ENCODE peak calls at places on chromosomes 7 and 10, in nine cellular contexts. One of them, this sample, is unnamed.

GRCh38 chr7:39386718-39387117 is 179.5 kb upstream of the YAE1 start:
- DNase-seq in endodermal cell: peak
- DNase-seq in left lobe of liver: no peak
- DNase-seq in gastrocnemius medialis: no peak
- DNase-seq in stimulated activated CD4-positive, alpha-beta T cell treated with anti-CD3 and anti-CD28 coated beads, Interleukin-1b, Interleukin-23, amount 100 ng/mL, for 24 hours: no peak
- DNase-seq in endothelial cell: no peak
- DNase-seq in GM12865: no peak
- DNase-seq in NCI-H1436 treated with DMSO at 0.1 percent for 48 hours: no peak
- DNase-seq in left colon: no peak
- DNase-seq in this sample: no peak

GRCh38 chr10:96333091-96333490 is 25.7 kb downstream of the OPALIN start:
- DNase-seq in endodermal cell: no peak
- DNase-seq in left lobe of liver: no peak
- DNase-seq in gastrocnemius medialis: no peak
- DNase-seq in stimulated activated CD4-positive, alpha-beta T cell treated with anti-CD3 and anti-CD28 coated beads, Interleukin-1b, Interleukin-23, amount 100 ng/mL, for 24 hours: no peak
- DNase-seq in endothelial cell: no peak
- DNase-seq in GM12865: no peak
- DNase-seq in NCI-H1436 treated with DMSO at 0.1 percent for 48 hours: no peak
- DNase-seq in left colon: no peak
- DNase-seq in this sample: no peak

GRCh38 chr7:96303105-96303685 is 18.7 kb downstream of the SLC25A13 start:
- DNase-seq in endodermal cell: peak
- DNase-seq in left lobe of liver: peak
- DNase-seq in gastrocnemius medialis: no peak
- DNase-seq in stimulated activated CD4-positive, alpha-beta T cell treated with anti-CD3 and anti-CD28 coated beads, Interleukin-1b, Interleukin-23, amount 100 ng/mL, for 24 hours: no peak
- DNase-seq in endothelial cell: no peak
- DNase-seq in GM12865: no peak
- DNase-seq in NCI-H1436 treated with DMSO at 0.1 percent for 48 hours: no peak
- DNase-seq in left colon: peak
- DNase-seq in this sample: no peak

GRCh38 chr10:29980084-29980483 is 79.3 kb downstream of the JCAD start:
- DNase-seq in endodermal cell: no peak
- DNase-seq in left lobe of liver: no peak
- DNase-seq in gastrocnemius medialis: no peak
- DNase-seq in stimulated activated CD4-positive, alpha-beta T cell treated with anti-CD3 and anti-CD28 coated beads, Interleukin-1b, Interleukin-23, amount 100 ng/mL, for 24 hours: no peak
- DNase-seq in endothelial cell: no peak
- DNase-seq in GM12865: no peak
- DNase-seq in NCI-H1436 treated with DMSO at 0.1 percent for 48 hours: no peak
- DNase-seq in left colon: no peak
- DNase-seq in this sample: no peak

GRCh38 chr10:3848768-3849643 is 64.0 kb upstream of the KLF6 start:
- DNase-seq in endodermal cell: no peak
- DNase-seq in left lobe of liver: no peak
- DNase-seq in gastrocnemius medialis: no peak
- DNase-seq in stimulated activated CD4-positive, alpha-beta T cell treated with anti-CD3 and anti-CD28 coated beads, Interleukin-1b, Interleukin-23, amount 100 ng/mL, for 24 hours: no peak
- DNase-seq in endothelial cell: no peak
- DNase-seq in GM12865: no peak
- DNase-seq in NCI-H1436 treated with DMSO at 0.1 percent for 48 hours: no peak
- DNase-seq in left colon: no peak
- DNase-seq in this sample: no peak

GRCh38 chr10:24255907-24256306 is 47.0 kb downstream of the KIAA1217 start:
- DNase-seq in endodermal cell: no peak
- DNase-seq in left lobe of liver: no peak
- DNase-seq in gastrocnemius medialis: peak
- DNase-seq in stimulated activated CD4-positive, alpha-beta T cell treated with anti-CD3 and anti-CD28 coated beads, Interleukin-1b, Interleukin-23, amount 100 ng/mL, for 24 hours: no peak
- DNase-seq in endothelial cell: no peak
- DNase-seq in GM12865: no peak
- DNase-seq in NCI-H1436 treated with DMSO at 0.1 percent for 48 hours: no peak
- DNase-seq in left colon: no peak
- DNase-seq in this sample: no peak

GRCh38 chr7:130966246-130967009 is 232.4 kb upstream of the KLF14 start:
- DNase-seq in endodermal cell: no peak
- DNase-seq in left lobe of liver: no peak
- DNase-seq in gastrocnemius medialis: no peak
- DNase-seq in stimulated activated CD4-positive, alpha-beta T cell treated with anti-CD3 and anti-CD28 coated beads, Interleukin-1b, Interleukin-23, amount 100 ng/mL, for 24 hours: no peak
- DNase-seq in endothelial cell: no peak
- DNase-seq in GM12865: peak
- DNase-seq in NCI-H1436 treated with DMSO at 0.1 percent for 48 hours: no peak
- DNase-seq in left colon: no peak
- DNase-seq in this sample: no peak

GRCh38 chr7:129492406-129492805 is 9.9 kb upstream of the SMKR1 start:
- DNase-seq in endodermal cell: no peak
- DNase-seq in left lobe of liver: no peak
- DNase-seq in gastrocnemius medialis: no peak
- DNase-seq in stimulated activated CD4-positive, alpha-beta T cell treated with anti-CD3 and anti-CD28 coated beads, Interleukin-1b, Interleukin-23, amount 100 ng/mL, for 24 hours: no peak
- DNase-seq in endothelial cell: no peak
- DNase-seq in GM12865: no peak
- DNase-seq in NCI-H1436 treated with DMSO at 0.1 percent for 48 hours: no peak
- DNase-seq in left colon: no peak
- DNase-seq in this sample: no peak

GRCh38 chr7:150351587-150352194 is 10.3 kb upstream of the RARRES2 start:
- DNase-seq in endodermal cell: no peak
- DNase-seq in left lobe of liver: no peak
- DNase-seq in gastrocnemius medialis: no peak
- DNase-seq in stimulated activated CD4-positive, alpha-beta T cell treated with anti-CD3 and anti-CD28 coated beads, Interleukin-1b, Interleukin-23, amount 100 ng/mL, for 24 hours: no peak
- DNase-seq in endothelial cell: no peak
- DNase-seq in GM12865: no peak
- DNase-seq in NCI-H1436 treated with DMSO at 0.1 percent for 48 hours: no peak
- DNase-seq in left colon: no peak
- DNase-seq in this sample: no peak

GRCh38 chr10:86139066-86139657 is 227.4 kb downstream of the GRID1 start:
- DNase-seq in endodermal cell: peak
- DNase-seq in left lobe of liver: no peak
- DNase-seq in gastrocnemius medialis: no peak
- DNase-seq in stimulated activated CD4-positive, alpha-beta T cell treated with anti-CD3 and anti-CD28 coated beads, Interleukin-1b, Interleukin-23, amount 100 ng/mL, for 24 hours: no peak
- DNase-seq in endothelial cell: peak
- DNase-seq in GM12865: peak
- DNase-seq in NCI-H1436 treated with DMSO at 0.1 percent for 48 hours: no peak
- DNase-seq in left colon: peak
- DNase-seq in this sample: peak

GRCh38 chr7:40810274-40810673 is 675.5 kb downstream of the SUGCT start:
- DNase-seq in endodermal cell: no peak
- DNase-seq in left lobe of liver: no peak
- DNase-seq in gastrocnemius medialis: no peak
- DNase-seq in stimulated activated CD4-positive, alpha-beta T cell treated with anti-CD3 and anti-CD28 coated beads, Interleukin-1b, Interleukin-23, amount 100 ng/mL, for 24 hours: no peak
- DNase-seq in endothelial cell: no peak
- DNase-seq in GM12865: no peak
- DNase-seq in NCI-H1436 treated with DMSO at 0.1 percent for 48 hours: no peak
- DNase-seq in left colon: no peak
- DNase-seq in this sample: no peak

GRCh38 chr7:77800158-77800557 is 1.6 kb downstream of the PHTF2 start:
- DNase-seq in endodermal cell: no peak
- DNase-seq in left lobe of liver: no peak
- DNase-seq in gastrocnemius medialis: no peak
- DNase-seq in stimulated activated CD4-positive, alpha-beta T cell treated with anti-CD3 and anti-CD28 coated beads, Interleukin-1b, Interleukin-23, amount 100 ng/mL, for 24 hours: no peak
- DNase-seq in endothelial cell: no peak
- DNase-seq in GM12865: peak
- DNase-seq in NCI-H1436 treated with DMSO at 0.1 percent for 48 hours: no peak
- DNase-seq in left colon: no peak
- DNase-seq in this sample: no peak

GRCh38 chr7:71220210-71220695 is 88.3 kb downstream of the GALNT17 start:
- DNase-seq in endodermal cell: peak
- DNase-seq in left lobe of liver: no peak
- DNase-seq in gastrocnemius medialis: no peak
- DNase-seq in stimulated activated CD4-positive, alpha-beta T cell treated with anti-CD3 and anti-CD28 coated beads, Interleukin-1b, Interleukin-23, amount 100 ng/mL, for 24 hours: no peak
- DNase-seq in endothelial cell: no peak
- DNase-seq in GM12865: no peak
- DNase-seq in NCI-H1436 treated with DMSO at 0.1 percent for 48 hours: no peak
- DNase-seq in left colon: no peak
- DNase-seq in this sample: no peak

GRCh38 chr7:69403169-69403568 is 195.1 kb upstream of the AUTS2 start:
- DNase-seq in endodermal cell: peak
- DNase-seq in left lobe of liver: no peak
- DNase-seq in gastrocnemius medialis: no peak
- DNase-seq in stimulated activated CD4-positive, alpha-beta T cell treated with anti-CD3 and anti-CD28 coated beads, Interleukin-1b, Interleukin-23, amount 100 ng/mL, for 24 hours: no peak
- DNase-seq in endothelial cell: peak
- DNase-seq in GM12865: peak
- DNase-seq in NCI-H1436 treated with DMSO at 0.1 percent for 48 hours: no peak
- DNase-seq in left colon: no peak
- DNase-seq in this sample: no peak

GRCh38 chr7:32501522-32501921 is 6.2 kb downstream of the AVL9 start:
- DNase-seq in endodermal cell: no peak
- DNase-seq in left lobe of liver: no peak
- DNase-seq in gastrocnemius medialis: no peak
- DNase-seq in stimulated activated CD4-positive, alpha-beta T cell treated with anti-CD3 and anti-CD28 coated beads, Interleukin-1b, Interleukin-23, amount 100 ng/mL, for 24 hours: no peak
- DNase-seq in endothelial cell: no peak
- DNase-seq in GM12865: no peak
- DNase-seq in NCI-H1436 treated with DMSO at 0.1 percent for 48 hours: no peak
- DNase-seq in left colon: no peak
- DNase-seq in this sample: no peak

GRCh38 chr10:80529604-80530003 is 8.1 kb upstream of the SH2D4B start:
- DNase-seq in endodermal cell: no peak
- DNase-seq in left lobe of liver: no peak
- DNase-seq in gastrocnemius medialis: no peak
- DNase-seq in stimulated activated CD4-positive, alpha-beta T cell treated with anti-CD3 and anti-CD28 coated beads, Interleukin-1b, Interleukin-23, amount 100 ng/mL, for 24 hours: no peak
- DNase-seq in endothelial cell: no peak
- DNase-seq in GM12865: no peak
- DNase-seq in NCI-H1436 treated with DMSO at 0.1 percent for 48 hours: no peak
- DNase-seq in left colon: no peak
- DNase-seq in this sample: no peak

GRCh38 chr10:17250736-17251135 is 22.7 kb downstream of the VIM start:
- DNase-seq in endodermal cell: no peak
- DNase-seq in left lobe of liver: no peak
- DNase-seq in gastrocnemius medialis: no peak
- DNase-seq in stimulated activated CD4-positive, alpha-beta T cell treated with anti-CD3 and anti-CD28 coated beads, Interleukin-1b, Interleukin-23, amount 100 ng/mL, for 24 hours: no peak
- DNase-seq in endothelial cell: no peak
- DNase-seq in GM12865: peak
- DNase-seq in NCI-H1436 treated with DMSO at 0.1 percent for 48 hours: no peak
- DNase-seq in left colon: no peak
- DNase-seq in this sample: no peak

GRCh38 chr7:116259156-116259555 is 48.8 kb downstream of the TES start:
- DNase-seq in endodermal cell: no peak
- DNase-seq in left lobe of liver: no peak
- DNase-seq in gastrocnemius medialis: no peak
- DNase-seq in stimulated activated CD4-positive, alpha-beta T cell treated with anti-CD3 and anti-CD28 coated beads, Interleukin-1b, Interleukin-23, amount 100 ng/mL, for 24 hours: no peak
- DNase-seq in endothelial cell: no peak
- DNase-seq in GM12865: no peak
- DNase-seq in NCI-H1436 treated with DMSO at 0.1 percent for 48 hours: no peak
- DNase-seq in left colon: no peak
- DNase-seq in this sample: no peak

GRCh38 chr7:74029991-74030415 is 2.0 kb downstream of the ELN start:
- DNase-seq in endodermal cell: no peak
- DNase-seq in left lobe of liver: no peak
- DNase-seq in gastrocnemius medialis: no peak
- DNase-seq in stimulated activated CD4-positive, alpha-beta T cell treated with anti-CD3 and anti-CD28 coated beads, Interleukin-1b, Interleukin-23, amount 100 ng/mL, for 24 hours: no peak
- DNase-seq in endothelial cell: no peak
- DNase-seq in GM12865: no peak
- DNase-seq in NCI-H1436 treated with DMSO at 0.1 percent for 48 hours: no peak
- DNase-seq in left colon: no peak
- DNase-seq in this sample: no peak

GRCh38 chr7:141221007-141221612 is 147.2 kb downstream of the TMEM178B start:
- DNase-seq in endodermal cell: peak
- DNase-seq in left lobe of liver: no peak
- DNase-seq in gastrocnemius medialis: no peak
- DNase-seq in stimulated activated CD4-positive, alpha-beta T cell treated with anti-CD3 and anti-CD28 coated beads, Interleukin-1b, Interleukin-23, amount 100 ng/mL, for 24 hours: no peak
- DNase-seq in endothelial cell: peak
- DNase-seq in GM12865: peak
- DNase-seq in NCI-H1436 treated with DMSO at 0.1 percent for 48 hours: no peak
- DNase-seq in left colon: no peak
- DNase-seq in this sample: peak